ENCODE peak calls at places on chromosomes 16 and 17, in six cellular contexts. R is HepG2, Y is NT2/D1, T is H1, H is GM12878, G is K562. Q is an unnamed sample.

GRCh38 chr16:30374538-30374937 is at the start of gene MYL11:
- DNase-seq in R (no peak), Y (no peak), T (no peak), H (no peak), G (no peak), Q (no peak)

GRCh38 chr16:73054732-73055481 is 7.0 kb upstream of the ZFHX3 start:
- DNase-seq in R (peak; percentile 73), Y (no peak), T (no peak), H (no peak), G (no peak), Q (no peak)

GRCh38 chr16:69111831-69112230 is 6.4 kb downstream of the HAS3 start:
- DNase-seq in R (no peak), Y (no peak), T (no peak), H (no peak), G (no peak), Q (no peak)

GRCh38 chr16:51550785-51551184 is 399.7 kb upstream of the SALL1 start:
- DNase-seq in R (no peak), Y (no peak), T (no peak), H (no peak), G (no peak), Q (no peak)

GRCh38 chr16:66387817-66388332 is 21.4 kb downstream of the CDH5 start:
- DNase-seq in R (peak; percentile 41), Y (no peak), T (no peak), H (no peak), G (no peak), Q (no peak)

GRCh38 chr16:397135-397661 is at the start of gene NME4:
- DNase-seq in R (no peak), Y (no peak), T (peak; percentile 73), H (no peak), G (peak; percentile 81), Q (no peak)

GRCh38 chr16:56019274-56019673 is 144.1 kb upstream of the CES5A start:
- DNase-seq in R (no peak), Y (no peak), T (no peak), H (no peak), G (no peak), Q (no peak)

GRCh38 chr17:7590743-7591142 is 849 bp upstream of the SOX15 start:
- DNase-seq in R (no peak), Y (peak; percentile 88), T (peak; percentile 63), H (no peak), G (no peak), Q (no peak)

GRCh38 chr16:67562918-67563707 is 787 bp downstream of the CTCF start:
- DNase-seq in R (peak; percentile 40), Y (peak; percentile 56), T (peak; percentile 76), H (no peak), G (peak; percentile 73), Q (peak; percentile 24)

GRCh38 chr17:40075216-40076100 is 12.7 kb downstream of the THRA start:
- DNase-seq in R (peak; percentile 71), Y (peak; percentile 69), T (peak; percentile 92), H (no peak), G (peak; percentile 80), Q (no peak)

GRCh38 chr17:45841883-45842525 is 2.7 kb upstream of the SPPL2C start:
- DNase-seq in R (no peak), Y (no peak), T (no peak), H (no peak), G (no peak), Q (no peak)

GRCh38 chr16:89114159-89114981 is 20.7 kb downstream of the ACSF3 start:
- DNase-seq in R (no peak), Y (peak; percentile 81), T (no peak), H (no peak), G (no peak), Q (no peak)

GRCh38 chr17:30395398-30396022 is 16.8 kb downstream of the CPD start:
- DNase-seq in R (peak; percentile 62), Y (no peak), T (no peak), H (no peak), G (no peak), Q (no peak)
- TF ChIP-seq ZNF274 in R (no peak), Y (no peak), T (no peak), H (no peak), G (no peak), Q (no peak)

GRCh38 chr17:33269337-33270060 is 23.6 kb downstream of the ASIC2 start:
- DNase-seq in R (no peak), Y (no peak), T (no peak), H (no peak), G (no peak), Q (no peak)

GRCh38 chr17:33266611-33267010 is 26.5 kb downstream of the ASIC2 start:
- DNase-seq in R (no peak), Y (no peak), T (no peak), H (no peak), G (no peak), Q (no peak)

GRCh38 chr17:33266116-33266515 is 27.0 kb downstream of the ASIC2 start:
- DNase-seq in R (no peak), Y (no peak), T (no peak), H (no peak), G (no peak), Q (no peak)

GRCh38 chr17:33267881-33268548 is 25.1 kb downstream of the ASIC2 start:
- DNase-seq in R (no peak), Y (no peak), T (no peak), H (no peak), G (no peak), Q (no peak)

DNA sequence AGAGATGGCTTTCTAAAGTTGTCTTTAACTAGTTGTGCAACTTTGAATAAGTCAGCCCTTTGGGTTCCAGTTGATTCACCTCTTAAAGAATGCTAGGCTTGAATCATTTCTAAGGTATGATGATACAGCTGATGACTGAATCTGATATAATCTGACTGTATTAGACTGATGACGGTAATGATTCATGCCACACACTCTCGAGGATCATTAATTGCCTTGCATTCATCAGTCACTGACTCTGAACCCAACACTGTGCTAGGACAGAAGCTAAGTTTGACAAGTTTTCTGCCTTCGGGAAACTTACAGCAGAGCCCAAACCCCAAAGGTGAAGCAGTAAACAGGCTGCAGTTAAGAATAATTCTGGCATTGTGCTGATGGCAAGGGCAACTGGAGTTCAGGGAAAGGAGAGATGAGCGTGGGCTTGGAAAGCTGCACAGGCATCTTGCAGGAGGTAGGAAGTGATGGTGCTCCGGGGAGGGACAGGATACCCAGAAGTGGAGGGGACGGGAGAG is 25.8 kb downstream of the ASIC2 start:
- DNase-seq in R (no peak), Y (no peak), T (no peak), H (no peak), G (no peak), Q (no peak)
- TF ChIP-seq ZNF274 in R (no peak), Y (no peak), T (no peak), H (no peak), G (no peak), Q (no peak)

GRCh38 chr17:10600551-10600950 is 51.1 kb upstream of the MYH2 start:
- DNase-seq in R (no peak), Y (no peak), T (no peak), H (no peak), G (no peak), Q (no peak)
- TF ChIP-seq ZNF274 in R (no peak), Y (no peak), T (no peak), H (no peak), G (no peak), Q (no peak)

GRCh38 chr16:82655720-82656500 is 29.1 kb downstream of the CDH13 start:
- DNase-seq in R (no peak), Y (no peak), T (no peak), H (no peak), G (no peak), Q (no peak)

GRCh38 chr16:82655315-82655714 is 28.5 kb downstream of the CDH13 start:
- DNase-seq in R (no peak), Y (no peak), T (no peak), H (peak; percentile 50), G (no peak), Q (no peak)

GRCh38 chr16:82651921-82652601 is 25.3 kb downstream of the CDH13 start:
- DNase-seq in R (no peak), Y (no peak), T (no peak), H (peak; percentile 74), G (no peak), Q (no peak)

GRCh38 chr16:82652826-82653225 is 26.1 kb downstream of the CDH13 start:
- DNase-seq in R (no peak), Y (no peak), T (no peak), H (no peak), G (no peak), Q (no peak)

DNA sequence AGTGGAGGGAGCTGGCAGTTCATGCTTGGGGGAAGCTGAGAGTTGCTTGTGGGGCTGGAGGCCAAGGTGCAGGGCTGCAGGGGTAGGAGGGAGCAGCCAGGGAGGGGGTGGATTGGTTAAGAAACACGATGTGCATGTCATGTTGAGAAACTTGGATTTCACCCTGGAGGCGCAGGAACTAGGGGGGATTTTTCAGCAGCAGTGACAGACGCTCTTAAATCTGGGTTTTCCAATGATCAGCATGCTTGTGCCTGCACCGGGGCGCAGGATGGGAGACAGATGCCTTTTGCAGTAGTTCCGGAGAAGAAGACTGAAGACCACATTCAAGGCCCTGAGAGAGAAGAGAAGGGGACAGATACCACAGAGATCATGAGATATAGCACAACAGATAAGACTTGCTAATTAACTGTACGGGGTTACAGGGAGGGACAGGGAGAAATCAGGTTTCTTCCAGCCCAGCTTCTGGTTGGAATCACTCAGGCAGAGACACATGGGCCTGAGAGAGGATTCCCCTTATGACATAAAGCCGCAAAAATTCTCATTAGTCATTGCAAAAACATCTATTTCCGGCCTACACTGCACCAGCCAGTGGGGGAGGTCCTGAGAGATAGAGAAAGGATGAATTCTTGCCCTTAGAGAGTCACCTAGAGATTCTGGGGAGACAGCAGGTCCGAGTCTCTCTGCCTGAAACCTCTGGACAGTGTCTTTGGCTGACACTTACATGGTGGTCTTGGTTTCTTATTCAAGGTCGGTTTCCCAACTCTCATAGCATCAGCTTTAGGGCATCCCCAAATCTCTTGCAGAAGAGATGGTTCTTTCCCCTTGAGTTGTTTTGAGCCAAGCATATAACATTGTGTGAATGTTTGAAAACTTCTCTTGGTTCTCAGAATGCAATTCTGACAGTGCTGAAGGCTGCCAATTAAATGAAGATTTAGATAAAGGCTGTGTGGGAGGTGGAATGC is 27.1 kb downstream of the CDH13 start:
- DNase-seq in R (peak; percentile 19), Y (no peak), T (no peak), H (peak; percentile 90), G (no peak), Q (peak; percentile 37)
- TF ChIP-seq ZNF274 in R (no peak), Y (no peak), T (no peak), H (no peak), G (no peak), Q (no peak)